ENCODE peak calls at places on chromosome 17, in six cellular contexts. One of them, this sample, is unnamed.

GRCh38 chr17:15341385-15341849 is at the start of gene TEKT3:
- DNase-seq in IMR-90: peak
- DNase-seq in uterus: peak
- DNase-seq in heart left ventricle: peak
- DNase-seq in tibial nerve: peak
- DNase-seq in adrenal gland: peak
- DNase-seq in this sample: peak

GRCh38 chr17:17499402-17500145 is 3.4 kb upstream of the RASD1 start:
- DNase-seq in IMR-90: no peak
- DNase-seq in uterus: no peak
- DNase-seq in heart left ventricle: no peak
- DNase-seq in tibial nerve: no peak
- DNase-seq in adrenal gland: no peak
- DNase-seq in this sample: no peak

GRCh38 chr17:50144845-50145531 is 5.5 kb downstream of the PPP1R9B start:
- DNase-seq in IMR-90: no peak
- DNase-seq in uterus: no peak
- DNase-seq in heart left ventricle: no peak
- DNase-seq in tibial nerve: no peak
- DNase-seq in adrenal gland: peak
- DNase-seq in this sample: no peak

GRCh38 chr17:68972119-68972704 is 17.0 kb upstream of the ABCA8 start:
- DNase-seq in IMR-90: peak
- DNase-seq in uterus: no peak
- DNase-seq in heart left ventricle: no peak
- DNase-seq in tibial nerve: no peak
- DNase-seq in adrenal gland: no peak
- DNase-seq in this sample: peak

GRCh38 chr17:60169921-60170817 is 20.4 kb downstream of the CA4 start:
- DNase-seq in IMR-90: peak
- DNase-seq in uterus: no peak
- DNase-seq in heart left ventricle: peak
- DNase-seq in tibial nerve: no peak
- DNase-seq in adrenal gland: no peak
- DNase-seq in this sample: no peak

GRCh38 chr17:43517615-43518386 is 28.3 kb downstream of the ETV4 start:
- DNase-seq in IMR-90: peak
- DNase-seq in uterus: no peak
- DNase-seq in heart left ventricle: no peak
- DNase-seq in tibial nerve: no peak
- DNase-seq in adrenal gland: no peak
- DNase-seq in this sample: peak

GRCh38 chr17:33521784-33522183 is 228.7 kb upstream of the ASIC2 start:
- DNase-seq in IMR-90: no peak
- DNase-seq in uterus: no peak
- DNase-seq in heart left ventricle: no peak
- DNase-seq in tibial nerve: no peak
- DNase-seq in adrenal gland: no peak
- DNase-seq in this sample: no peak

GRCh38 chr17:48223945-48224344 is 116.4 kb downstream of the SNX11 start:
- DNase-seq in IMR-90: no peak
- DNase-seq in uterus: no peak
- DNase-seq in heart left ventricle: no peak
- DNase-seq in tibial nerve: no peak
- DNase-seq in adrenal gland: no peak
- DNase-seq in this sample: no peak

GRCh38 chr17:36869856-36870617 is 67.2 kb upstream of the LHX1 start:
- DNase-seq in IMR-90: peak
- DNase-seq in uterus: no peak
- DNase-seq in heart left ventricle: no peak
- DNase-seq in tibial nerve: no peak
- DNase-seq in adrenal gland: no peak
- DNase-seq in this sample: peak

GRCh38 chr17:27332485-27333409 is 38.8 kb downstream of the WSB1 start:
- DNase-seq in IMR-90: peak
- DNase-seq in uterus: peak
- DNase-seq in heart left ventricle: peak
- DNase-seq in tibial nerve: peak
- DNase-seq in adrenal gland: peak
- DNase-seq in this sample: peak
- TF ChIP-seq POLR2A in IMR-90: peak
- TF ChIP-seq POLR2A in uterus: no peak
- TF ChIP-seq POLR2A in heart left ventricle: no peak
- TF ChIP-seq POLR2A in tibial nerve: peak
- TF ChIP-seq POLR2A in adrenal gland: peak
- TF ChIP-seq POLR2A in this sample: peak

DNA sequence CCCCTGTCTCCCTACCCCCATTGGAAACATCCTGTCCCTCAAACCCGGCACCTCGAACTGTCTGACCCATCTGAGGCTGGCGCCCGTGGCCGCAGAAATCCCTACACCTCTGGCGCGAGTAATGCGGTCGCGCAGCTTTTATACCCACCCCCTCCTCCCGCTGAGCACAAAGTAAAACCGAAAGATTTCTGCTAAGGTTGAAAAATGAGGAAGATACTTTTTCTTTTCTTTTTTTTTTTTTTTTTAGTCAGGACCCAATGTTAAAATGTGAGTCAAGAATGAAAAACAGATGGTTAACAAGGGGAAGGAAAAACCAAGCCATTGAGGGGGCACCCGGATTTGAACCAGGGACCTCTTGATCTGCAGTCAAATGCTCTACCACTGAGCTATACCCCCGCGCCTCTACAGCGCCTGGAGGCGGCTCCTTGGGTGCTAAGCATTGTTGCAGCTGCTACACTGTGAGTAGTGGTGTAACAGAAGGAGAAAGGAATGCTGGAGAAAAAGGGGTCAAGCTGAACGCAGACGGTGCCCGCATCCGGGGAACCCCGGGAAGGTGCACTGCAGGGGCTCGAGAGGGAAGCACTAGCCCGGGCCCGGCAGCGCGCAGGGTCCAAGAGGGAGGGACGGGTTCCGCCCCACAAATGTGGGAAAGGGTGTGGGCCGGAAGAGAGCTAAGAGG is 751 bp upstream of the LASP1 start:
- DNase-seq in IMR-90: peak
- DNase-seq in uterus: peak
- DNase-seq in heart left ventricle: peak
- DNase-seq in tibial nerve: peak
- DNase-seq in adrenal gland: peak
- DNase-seq in this sample: no peak
- TF ChIP-seq POLR2A in IMR-90: no peak
- TF ChIP-seq POLR2A in uterus: no peak
- TF ChIP-seq POLR2A in heart left ventricle: no peak
- TF ChIP-seq POLR2A in tibial nerve: peak
- TF ChIP-seq POLR2A in adrenal gland: peak
- TF ChIP-seq POLR2A in this sample: peak

GRCh38 chr17:64003526-64004121 is 5.5 kb downstream of the PRR29 start:
- DNase-seq in IMR-90: no peak
- DNase-seq in uterus: peak
- DNase-seq in heart left ventricle: no peak
- DNase-seq in tibial nerve: no peak
- DNase-seq in adrenal gland: no peak
- DNase-seq in this sample: no peak

GRCh38 chr17:64005734-64006167 is 7.6 kb downstream of the PRR29 start:
- DNase-seq in IMR-90: no peak
- DNase-seq in uterus: peak
- DNase-seq in heart left ventricle: peak
- DNase-seq in tibial nerve: no peak
- DNase-seq in adrenal gland: no peak
- DNase-seq in this sample: no peak

GRCh38 chr17:64002658-64003525 is 4.7 kb downstream of the PRR29 start:
- DNase-seq in IMR-90: no peak
- DNase-seq in uterus: peak
- DNase-seq in heart left ventricle: no peak
- DNase-seq in tibial nerve: no peak
- DNase-seq in adrenal gland: no peak
- DNase-seq in this sample: no peak

GRCh38 chr17:64004903-64005733 is 7.0 kb downstream of the PRR29 start:
- DNase-seq in IMR-90: no peak
- DNase-seq in uterus: peak
- DNase-seq in heart left ventricle: no peak
- DNase-seq in tibial nerve: no peak
- DNase-seq in adrenal gland: no peak
- DNase-seq in this sample: no peak

DNA sequence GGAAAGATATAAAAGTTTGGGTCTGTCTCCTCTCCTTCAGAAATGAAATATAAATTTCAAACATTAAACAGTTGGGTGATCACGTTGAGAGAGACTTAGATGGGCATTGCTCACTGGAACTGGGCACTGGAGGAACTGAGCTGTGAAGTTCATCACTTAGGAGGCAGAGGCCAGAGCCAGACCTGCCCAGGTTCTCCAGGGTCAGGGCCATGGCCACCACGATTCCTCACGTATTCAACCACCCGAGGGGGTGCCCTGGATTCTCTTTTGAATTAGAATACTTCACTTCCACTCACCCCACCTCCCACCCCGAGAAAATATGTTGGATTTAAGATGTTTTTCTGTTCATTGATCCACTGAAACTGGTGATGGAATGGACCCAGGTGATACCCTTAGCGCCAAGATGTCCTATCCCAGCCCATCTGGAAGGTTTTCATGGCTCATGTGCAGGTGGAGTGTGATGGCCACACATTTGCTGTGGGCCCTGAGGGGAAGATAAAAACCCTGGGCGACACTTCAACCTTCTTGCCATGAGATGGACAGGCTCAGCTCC is 6.1 kb downstream of the PRR29 start:
- DNase-seq in IMR-90: no peak
- DNase-seq in uterus: peak
- DNase-seq in heart left ventricle: no peak
- DNase-seq in tibial nerve: no peak
- DNase-seq in adrenal gland: no peak
- DNase-seq in this sample: no peak
- TF ChIP-seq POLR2A in IMR-90: no peak
- TF ChIP-seq POLR2A in uterus: no peak
- TF ChIP-seq POLR2A in heart left ventricle: no peak
- TF ChIP-seq POLR2A in tibial nerve: no peak
- TF ChIP-seq POLR2A in adrenal gland: no peak
- TF ChIP-seq POLR2A in this sample: no peak

GRCh38 chr17:9802294-9802693 is 10.9 kb upstream of the DHRS7C start:
- DNase-seq in IMR-90: no peak
- DNase-seq in uterus: no peak
- DNase-seq in heart left ventricle: no peak
- DNase-seq in tibial nerve: no peak
- DNase-seq in adrenal gland: no peak
- DNase-seq in this sample: peak
- TF ChIP-seq POLR2A in IMR-90: no peak
- TF ChIP-seq POLR2A in uterus: no peak
- TF ChIP-seq POLR2A in heart left ventricle: no peak
- TF ChIP-seq POLR2A in tibial nerve: no peak
- TF ChIP-seq POLR2A in adrenal gland: no peak
- TF ChIP-seq POLR2A in this sample: no peak

GRCh38 chr17:54864070-54864469 is 36.6 kb upstream of the TOM1L1 start:
- DNase-seq in IMR-90: no peak
- DNase-seq in uterus: no peak
- DNase-seq in heart left ventricle: no peak
- DNase-seq in tibial nerve: no peak
- DNase-seq in adrenal gland: no peak
- DNase-seq in this sample: no peak

GRCh38 chr17:54860617-54861468 is 39.8 kb upstream of the TOM1L1 start:
- DNase-seq in IMR-90: no peak
- DNase-seq in uterus: no peak
- DNase-seq in heart left ventricle: no peak
- DNase-seq in tibial nerve: no peak
- DNase-seq in adrenal gland: no peak
- DNase-seq in this sample: no peak

GRCh38 chr17:54861469-54861983 is 39.1 kb upstream of the TOM1L1 start:
- DNase-seq in IMR-90: no peak
- DNase-seq in uterus: no peak
- DNase-seq in heart left ventricle: no peak
- DNase-seq in tibial nerve: no peak
- DNase-seq in adrenal gland: no peak
- DNase-seq in this sample: no peak

GRCh38 chr17:54864636-54865420 is 35.8 kb upstream of the TOM1L1 start:
- DNase-seq in IMR-90: no peak
- DNase-seq in uterus: no peak
- DNase-seq in heart left ventricle: no peak
- DNase-seq in tibial nerve: no peak
- DNase-seq in adrenal gland: no peak
- DNase-seq in this sample: no peak

GRCh38 chr17:54859187-54859586 is 41.5 kb upstream of the TOM1L1 start:
- DNase-seq in IMR-90: no peak
- DNase-seq in uterus: no peak
- DNase-seq in heart left ventricle: no peak
- DNase-seq in tibial nerve: no peak
- DNase-seq in adrenal gland: no peak
- DNase-seq in this sample: no peak
- TF ChIP-seq POLR2A in IMR-90: no peak
- TF ChIP-seq POLR2A in uterus: no peak
- TF ChIP-seq POLR2A in heart left ventricle: no peak
- TF ChIP-seq POLR2A in tibial nerve: no peak
- TF ChIP-seq POLR2A in adrenal gland: no peak
- TF ChIP-seq POLR2A in this sample: no peak

GRCh38 chr17:40340880-40341807 is 23.4 kb downstream of the GJD3 start:
- DNase-seq in IMR-90: peak
- DNase-seq in uterus: peak
- DNase-seq in heart left ventricle: peak
- DNase-seq in tibial nerve: peak
- DNase-seq in adrenal gland: peak
- DNase-seq in this sample: peak
- TF ChIP-seq POLR2A in IMR-90: peak
- TF ChIP-seq POLR2A in uterus: peak
- TF ChIP-seq POLR2A in heart left ventricle: no peak
- TF ChIP-seq POLR2A in tibial nerve: peak
- TF ChIP-seq POLR2A in adrenal gland: peak
- TF ChIP-seq POLR2A in this sample: peak

DNA sequence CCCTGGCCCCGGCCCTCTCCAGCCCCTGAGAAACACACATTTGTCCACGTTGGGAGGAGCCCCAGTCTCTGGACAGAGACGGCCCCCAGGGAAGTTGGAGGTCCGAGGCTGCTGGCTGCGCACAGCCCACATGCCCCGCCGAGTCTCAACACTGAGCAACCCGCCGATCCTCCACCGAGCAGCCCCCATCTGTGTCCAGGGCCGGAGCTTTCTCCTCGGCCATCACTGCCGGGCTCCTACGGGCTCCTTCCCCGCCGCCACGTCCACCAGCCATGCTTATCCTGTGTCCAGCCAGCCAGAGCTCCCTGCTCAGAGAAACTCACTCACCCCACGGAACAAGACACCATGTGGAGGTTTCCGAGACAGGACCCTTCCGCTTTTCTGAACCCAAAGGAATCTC is 103.3 kb downstream of the ENGASE start:
- DNase-seq in IMR-90: no peak
- DNase-seq in uterus: no peak
- DNase-seq in heart left ventricle: no peak
- DNase-seq in tibial nerve: no peak
- DNase-seq in adrenal gland: no peak
- DNase-seq in this sample: no peak
- TF ChIP-seq POLR2A in IMR-90: no peak
- TF ChIP-seq POLR2A in uterus: no peak
- TF ChIP-seq POLR2A in heart left ventricle: no peak
- TF ChIP-seq POLR2A in tibial nerve: no peak
- TF ChIP-seq POLR2A in adrenal gland: no peak
- TF ChIP-seq POLR2A in this sample: no peak